ENCODE peak calls at places on chromosomes 11 and 22, in four cellular contexts. Z, X, P and R are unnamed samples.

GRCh38 chr11:46686886-46687810 is 13.3 kb downstream of the ARHGAP1 start:
- DNase-seq in X (no peak), Z (no peak), P (no peak), R (no peak)

GRCh38 chr11:128626913-128627665 is 39.7 kb upstream of the ETS1 start:
- DNase-seq in P (no peak), Z (no peak), X (no peak), R (no peak)

GRCh38 chr11:7576671-7577225 is 62.9 kb downstream of the PPFIBP2 start:
- DNase-seq in X (no peak), P (no peak), Z (no peak), R (peak; percentile 55)

GRCh38 chr11:121367434-121367833 is 74.9 kb downstream of the SC5D start:
- DNase-seq in X (no peak), P (no peak), Z (peak; percentile 99), R (no peak)

GRCh38 chr22:26658671-26659478 is 1.5 kb downstream of the MIAT start:
- DNase-seq in Z (no peak), P (no peak), X (peak; percentile 79), R (peak; percentile 76)

GRCh38 chr11:15918674-15919073 is 437.7 kb downstream of the SOX6 start:
- DNase-seq in P (no peak), X (no peak), Z (no peak), R (no peak)

GRCh38 chr11:67564230-67564629 is 19.4 kb upstream of the GSTP1 start:
- DNase-seq in P (no peak), X (no peak), Z (no peak), R (no peak)

GRCh38 chr11:69062169-69062855 is 13.6 kb downstream of the TPCN2 start:
- DNase-seq in Z (no peak), P (no peak), X (no peak), R (no peak)

GRCh38 chr22:29478326-29479276 is 1.4 kb upstream of the NEFH start:
- DNase-seq in Z (no peak), P (no peak), X (peak; percentile 57), R (peak; percentile 52)

GRCh38 chr11:77454867-77455655 is 18.8 kb downstream of the PAK1 start:
- DNase-seq in P (no peak), Z (no peak), X (no peak), R (peak; percentile 60)

GRCh38 chr11:35563413-35564245 is 38.2 kb upstream of the PAMR1 start:
- DNase-seq in P (no peak), Z (no peak), X (no peak), R (no peak)

GRCh38 chr22:31332886-31333285 is 13.3 kb downstream of the PATZ1 start:
- DNase-seq in Z (no peak), X (no peak), P (no peak), R (no peak)

GRCh38 chr11:106961518-106961917 is 56.8 kb downstream of the GUCY1A2 start:
- DNase-seq in X (no peak), Z (no peak), P (no peak), R (no peak)

GRCh38 chr11:14242198-14242597 is 116.8 kb downstream of the RRAS2 start:
- DNase-seq in Z (no peak), X (no peak), P (no peak), R (no peak)

GRCh38 chr11:33545941-33546340 is 154.7 kb downstream of the C11orf91 start:
- DNase-seq in Z (no peak), P (no peak), X (no peak), R (no peak)

GRCh38 chr22:48702573-48703264 is 1125.0 kb downstream of the BRD1 start:
- DNase-seq in X (no peak), P (peak; percentile 98), Z (no peak), R (no peak)

GRCh38 chr11:39149214-39149613 is 2310.2 kb downstream of the LRRC4C start:
- DNase-seq in Z (no peak), P (no peak), X (no peak), R (no peak)

GRCh38 chr11:10751581-10751940 is 515 bp downstream of the CTR9 start:
- DNase-seq in X (no peak), P (no peak), Z (no peak), R (no peak)

GRCh38 chr22:47804281-47804680 is 1041.8 kb downstream of the TBC1D22A start:
- DNase-seq in Z (no peak), P (no peak), X (no peak), R (no peak)

GRCh38 chr11:848380-848931 is 5.8 kb downstream of the TSPAN4 start:
- DNase-seq in X (peak; percentile 59), P (no peak), Z (no peak), R (peak; percentile 89)

GRCh38 chr11:2577071-2578005 is 122.5 kb downstream of the KCNQ1OT1 start:
- DNase-seq in Z (no peak), P (no peak), X (no peak), R (peak; percentile 25)

GRCh38 chr22:29477919-29478318 is 2.1 kb upstream of the NEFH start:
- DNase-seq in X (no peak), P (no peak), Z (no peak), R (peak; percentile 53)

GRCh38 chr11:93220078-93220477 is 22.3 kb upstream of the SLC36A4 start:
- DNase-seq in X (no peak), Z (no peak), P (no peak), R (no peak)

GRCh38 chr11:93229876-93230275 is 32.1 kb upstream of the SLC36A4 start:
- DNase-seq in Z (no peak), X (no peak), P (no peak), R (no peak)

GRCh38 chr11:93221539-93221938 is 23.7 kb upstream of the SLC36A4 start:
- DNase-seq in X (no peak), Z (no peak), P (no peak), R (no peak)

GRCh38 chr11:93225642-93226041 is 27.9 kb upstream of the SLC36A4 start:
- DNase-seq in Z (no peak), X (no peak), P (no peak), R (peak; percentile 46)
- TF ChIP-seq NFIC in Z (no peak), X (no peak), P (no peak), R (no peak)

DNA sequence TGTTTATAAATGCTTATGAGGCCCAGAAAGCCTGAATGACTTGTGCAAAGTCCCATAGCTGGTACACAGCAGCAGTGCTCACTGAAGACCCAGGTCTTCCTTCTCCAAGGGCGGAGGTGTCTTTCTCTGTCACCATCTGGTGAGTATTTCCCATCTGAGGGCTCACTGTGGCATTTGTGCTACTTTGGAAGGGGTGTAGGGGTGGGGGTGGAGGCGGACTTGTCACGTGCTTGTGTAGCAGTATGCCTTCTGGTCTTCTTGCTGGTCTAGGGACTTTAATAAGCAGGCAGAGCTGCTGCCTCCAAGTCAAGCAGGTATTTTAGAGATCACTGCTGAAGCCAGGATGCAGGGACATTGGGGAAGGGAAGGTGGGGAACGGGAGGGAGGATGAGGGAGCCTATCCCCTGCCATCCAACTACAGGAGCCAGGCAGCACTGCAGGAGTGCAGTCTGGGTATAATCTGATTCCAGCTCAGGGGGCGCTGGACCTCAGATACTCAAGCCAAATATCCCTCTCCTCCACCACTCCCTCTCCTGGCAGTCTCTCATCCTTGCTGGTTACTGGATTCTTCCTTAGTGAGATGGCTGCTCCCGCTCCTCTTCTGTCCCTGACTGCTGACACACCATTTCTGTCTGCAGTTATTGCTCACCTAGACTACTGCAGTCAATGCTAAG is 3.4 kb downstream of the ABCC8 start:
- DNase-seq in P (peak; percentile 68), X (peak; percentile 58), Z (no peak), R (peak; percentile 72)
- TF ChIP-seq ZBTB33 in P (no peak), X (no peak), Z (no peak), R (no peak)

DNA sequence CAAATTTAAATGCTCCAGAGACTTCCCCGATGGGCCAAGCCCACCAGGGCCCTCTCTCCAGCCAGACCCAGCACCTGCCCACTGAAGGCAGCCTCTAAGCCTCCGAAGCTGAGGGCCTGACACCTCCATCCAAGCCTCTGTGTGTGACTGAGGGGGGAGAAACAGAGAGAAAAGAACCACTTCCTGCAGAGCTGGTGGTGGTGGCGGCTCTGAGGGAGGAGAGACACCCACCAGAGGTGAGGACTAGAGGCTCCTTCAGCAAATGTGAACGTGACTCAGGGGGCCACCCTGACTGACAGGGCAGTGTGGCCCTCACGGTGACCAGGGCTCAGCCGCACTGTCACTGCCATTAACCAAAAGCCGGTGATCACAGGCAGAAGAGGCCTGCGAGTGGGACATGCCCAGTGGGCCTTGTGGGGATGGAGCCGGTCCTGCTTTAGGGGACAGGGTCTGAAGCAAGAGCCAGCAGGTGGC is 31.0 kb upstream of the CD5 start:
- DNase-seq in P (no peak), X (no peak), Z (no peak), R (no peak)
- TF ChIP-seq NFIC in P (no peak), X (no peak), Z (no peak), R (no peak)

GRCh38 chr11:27945323-27945722 is 162.6 kb downstream of the KIF18A start:
- DNase-seq in Z (no peak), P (no peak), X (no peak), R (no peak)
- TF ChIP-seq ZBTB33 in Z (no peak), P (no peak), X (no peak), R (no peak)